ENCODE peak calls at places on chromosomes 12 and 14, in five cellular contexts. A is CMK, Q is ovary, V is endothelial cell, B is NCI-H1092 treated with DMSO at 0.1 percent for 48 hours. X is an unnamed sample.

GRCh38 chr14:73728106-73729014 is 14.2 kb upstream of the PNMA1 start:
- DNase-seq in B (peak), V (peak), A (peak), Q (peak), X (peak)

GRCh38 chr12:26309646-26310045 is 114.3 kb downstream of the SSPN start:
- DNase-seq in B (no peak), Q (no peak), V (no peak), A (no peak), X (no peak)

GRCh38 chr12:88207921-88208640 is 66.0 kb downstream of the TMTC3 start:
- DNase-seq in A (no peak), V (no peak), B (no peak), Q (no peak), X (no peak)

GRCh38 chr14:30957813-30958370 is 67.6 kb upstream of the AP4S1 start:
- DNase-seq in V (no peak), B (no peak), Q (no peak), A (no peak), X (no peak)

GRCh38 chr12:11743748-11744147 is 94.3 kb downstream of the ETV6 start:
- DNase-seq in B (no peak), Q (no peak), A (no peak), V (no peak), X (no peak)

GRCh38 chr12:104764225-104765073 is 193.6 kb downstream of the SLC41A2 start:
- DNase-seq in B (no peak), Q (no peak), V (no peak), A (no peak), X (no peak)

GRCh38 chr12:132152921-132153321 is 8.7 kb downstream of the NOC4L start:
- DNase-seq in V (no peak), Q (no peak), B (no peak), A (no peak), X (no peak)

GRCh38 chr12:49338830-49339463 is 2.0 kb upstream of the C1QL4 start:
- DNase-seq in Q (no peak), V (no peak), B (no peak), A (no peak), X (no peak)

GRCh38 chr14:96748371-96748770 is 48.8 kb upstream of the VRK1 start:
- DNase-seq in A (no peak), Q (no peak), V (no peak), B (peak), X (peak)

GRCh38 chr12:84704851-84705250 is 207.7 kb downstream of the SLC6A15 start:
- DNase-seq in Q (no peak), A (no peak), B (no peak), V (no peak), X (no peak)

GRCh38 chr12:103530352-103530751 is 34.6 kb upstream of the C12orf42 start:
- DNase-seq in Q (no peak), V (no peak), A (no peak), B (no peak), X (no peak)

GRCh38 chr12:48351022-48351708 is 446 bp upstream of the ZNF641 start:
- DNase-seq in V (peak), B (no peak), Q (peak), A (peak), X (peak)

GRCh38 chr14:93903342-93904184 is 23.6 kb upstream of the FAM181A start:
- DNase-seq in A (no peak), V (peak), Q (no peak), B (peak), X (no peak)

GRCh38 chr12:38921025-38921677 is 15.8 kb upstream of the CPNE8 start:
- DNase-seq in A (no peak), Q (no peak), V (peak), B (peak), X (no peak)

GRCh38 chr14:59292028-59292427 is 103.6 kb downstream of the DAAM1 start:
- DNase-seq in A (no peak), Q (no peak), V (no peak), B (no peak), X (no peak)

GRCh38 chr12:92030618-92031017 is 115.0 kb downstream of the BTG1 start:
- DNase-seq in V (no peak), A (no peak), B (no peak), Q (peak), X (no peak)

GRCh38 chr14:54815016-54815415 is 87.6 kb downstream of the GCH1 start:
- DNase-seq in Q (no peak), B (no peak), A (no peak), V (no peak), X (no peak)

GRCh38 chr14:39967885-39968284 is 535.7 kb upstream of the FBXO33 start:
- DNase-seq in Q (no peak), V (no peak), B (no peak), A (no peak), X (no peak)

GRCh38 chr14:45610303-45610702 is 357.3 kb upstream of the MIS18BP1 start:
- DNase-seq in V (no peak), A (no peak), Q (no peak), B (no peak), X (peak)

GRCh38 chr14:103161054-103161397 is 37.8 kb downstream of the TNFAIP2 start:
- DNase-seq in B (no peak), A (no peak), V (no peak), Q (no peak), X (no peak)

GRCh38 chr14:71824816-71825215 is 107.4 kb upstream of the RGS6 start:
- DNase-seq in A (no peak), B (no peak), Q (no peak), V (no peak), X (no peak)

GRCh38 chr12:22518998-22519397 is 25.3 kb downstream of the C2CD5 start:
- DNase-seq in V (no peak), B (no peak), Q (no peak), A (no peak), X (no peak)

GRCh38 chr14:95319312-95320075 is at the start of gene CLMN:
- DNase-seq in Q (peak), A (peak), B (peak), V (peak), X (peak)

GRCh38 chr12:58249610-58250009 is 308.2 kb downstream of the ATP23 start:
- DNase-seq in A (no peak), B (no peak), Q (no peak), V (no peak), X (no peak)

GRCh38 chr12:101759396-101760047 is 20.3 kb upstream of the SYCP3 start:
- DNase-seq in A (peak), B (no peak), Q (no peak), V (no peak), X (no peak)

GRCh38 chr14:68458840-68459469 is 333.9 kb downstream of the ZFP36L1 start:
- DNase-seq in V (peak), A (no peak), Q (no peak), B (peak), X (no peak)

GRCh38 chr12:66603458-66603857 is 75.4 kb downstream of the GRIP1 start:
- DNase-seq in A (no peak), Q (no peak), B (no peak), V (no peak), X (peak)

GRCh38 chr12:74412607-74413230 is 124.9 kb upstream of the ATXN7L3B start:
- DNase-seq in Q (no peak), V (no peak), B (peak), A (no peak), X (no peak)

GRCh38 chr14:73428354-73428824 is 30.0 kb downstream of the NUMB start:
- DNase-seq in V (no peak), B (no peak), A (no peak), Q (no peak), X (no peak)

GRCh38 chr14:46573518-46573917 is 78.1 kb downstream of the RPL10L start:
- DNase-seq in Q (no peak), A (no peak), V (no peak), B (no peak), X (no peak)

GRCh38 chr14:70073924-70074566 is 114.7 kb downstream of the SLC8A3 start:
- DNase-seq in A (peak), Q (no peak), B (peak), V (peak), X (peak)

GRCh38 chr12:4918950-4919660 is 9.4 kb downstream of the KCNA1 start:
- DNase-seq in Q (no peak), V (no peak), A (no peak), B (no peak), X (no peak)

GRCh38 chr14:70962935-70963334 is 55.7 kb downstream of the PCNX1 start:
- DNase-seq in Q (no peak), V (no peak), A (no peak), B (no peak), X (no peak)

GRCh38 chr12:2959508-2960431 is 573 bp downstream of the TEAD4 start:
- DNase-seq in Q (peak), V (peak), A (no peak), B (peak), X (no peak)

GRCh38 chr14:40221428-40221827 is 789.2 kb upstream of the FBXO33 start:
- DNase-seq in Q (no peak), A (no peak), V (no peak), B (peak), X (no peak)

GRCh38 chr12:57151741-57152407 is 4.5 kb upstream of the LRP1-AS start:
- DNase-seq in V (no peak), Q (peak), A (no peak), B (no peak), X (no peak)

GRCh38 chr12:113242018-113242418 is 20.8 kb downstream of the TPCN1 start:
- DNase-seq in A (no peak), V (no peak), B (peak), Q (no peak), X (no peak)

GRCh38 chr14:33280646-33281045 is 342.0 kb downstream of the NPAS3 start:
- DNase-seq in B (no peak), V (no peak), A (no peak), Q (no peak), X (no peak)

X was measured in NCI-H748 treated with DMSO at 0.1 percent for 48 hours.